ENCODE peak calls at places on chromosomes 11 and 22, in ten cellular contexts. G is AG09319; T is IMR-90; Q is HFFc6; P is AG04450; X is MCF 10A; K is CD8-positive, alpha-beta T cell; I is epithelial cell of esophagus; B is PC-9; E is endothelial cell. J is an unnamed sample.

GRCh38 chr11:116823031-116823843 is at the start of gene APOA4:
- DNase-seq in E (no peak), X (no peak), T (no peak), I (no peak), Q (no peak), G (no peak), B (no peak), K (no peak), P (no peak), J (no peak)

GRCh38 chr11:84981296-84981695 is 645.8 kb downstream of the DLG2 start:
- DNase-seq in X (peak; percentile 3), I (no peak), K (no peak), B (no peak), T (no peak), Q (no peak), G (no peak), P (no peak), E (no peak), J (no peak)

GRCh38 chr11:112605093-112605666 is 344.5 kb upstream of the PLET1 start:
- DNase-seq in Q (peak; percentile 3), B (no peak), G (no peak), K (no peak), X (no peak), E (no peak), I (no peak), T (peak; percentile 12), P (no peak), J (no peak)

GRCh38 chr11:78292109-78292803 is 103.5 kb downstream of the USP35 start:
- DNase-seq in B (no peak), Q (no peak), E (no peak), P (no peak), G (no peak), X (peak; percentile 8), K (no peak), T (no peak), I (no peak), J (no peak)

GRCh38 chr22:50715250-50715649 is 22.8 kb upstream of the ACR start:
- DNase-seq in T (no peak), K (no peak), Q (no peak), I (no peak), B (no peak), E (no peak), X (no peak), G (no peak), P (no peak), J (peak; percentile 74)

GRCh38 chr11:38646382-38646781 is 2048.3 kb upstream of the RAG2 start:
- DNase-seq in B (no peak), T (no peak), K (peak; percentile 0), X (no peak), E (no peak), G (no peak), Q (no peak), P (no peak), I (no peak), J (no peak)

GRCh38 chr11:65111537-65112225 is at the start of gene TM7SF2:
- DNase-seq in X (peak; percentile 96), B (peak; percentile 97), P (peak; percentile 70), K (peak; percentile 96), I (peak; percentile 98), Q (peak; percentile 78), E (peak; percentile 91), G (peak; percentile 72), T (peak; percentile 86), J (peak; percentile 95)

GRCh38 chr22:30390974-30391691 is 3.9 kb upstream of the RNF215 start:
- DNase-seq in T (peak; percentile 70), B (peak; percentile 74), E (peak; percentile 51), P (peak; percentile 41), X (peak; percentile 85), I (peak; percentile 82), Q (peak; percentile 61), K (peak; percentile 84), G (no peak), J (no peak)

GRCh38 chr11:112289588-112290461 is 29.2 kb upstream of the PLET1 start:
- DNase-seq in K (peak; percentile 82), G (peak; percentile 34), X (peak; percentile 59), Q (peak; percentile 41), T (peak; percentile 35), B (peak; percentile 80), E (peak; percentile 84), I (peak; percentile 74), P (no peak), J (peak; percentile 95)

GRCh38 chr22:50507991-50508884 is at the start of gene NCAPH2:
- DNase-seq in P (peak; percentile 90), G (peak; percentile 92), K (peak; percentile 96), E (peak; percentile 96), Q (peak; percentile 91), T (peak; percentile 95), B (peak; percentile 94), X (peak; percentile 96), I (peak; percentile 98), J (peak; percentile 98)

GRCh38 chr11:63622318-63622717 is 8.1 kb upstream of the PLAAT3 start:
- DNase-seq in B (peak; percentile 67), K (no peak), Q (no peak), G (no peak), T (no peak), E (no peak), I (peak; percentile 59), P (no peak), X (peak; percentile 26), J (no peak)

GRCh38 chr22:42905217-42905616 is 48.1 kb upstream of the ARFGAP3 start:
- DNase-seq in I (no peak), E (no peak), P (no peak), K (no peak), B (no peak), X (no peak), Q (no peak), T (no peak), G (no peak), J (no peak)

GRCh38 chr22:29032014-29032475 is 29.6 kb downstream of the C22orf31 start:
- DNase-seq in T (no peak), I (no peak), X (peak; percentile 11), B (no peak), Q (no peak), E (no peak), K (no peak), G (no peak), P (no peak), J (no peak)
- TF ChIP-seq CTCF in T (no peak), I (no peak), X (no peak), B (no peak), Q (peak; percentile 22), E (no peak), K (no peak), G (no peak), P (no peak), J (peak; percentile 26)

GRCh38 chr11:76699461-76700091 is 29.0 kb upstream of the LRRC32 start:
- DNase-seq in K (no peak), B (no peak), Q (no peak), E (no peak), X (no peak), G (no peak), I (no peak), T (peak; percentile 48), P (no peak), J (no peak)

GRCh38 chr11:76700177-76701100 is 29.9 kb upstream of the LRRC32 start:
- DNase-seq in T (peak; percentile 97), K (no peak), B (peak; percentile 38), Q (peak; percentile 91), G (peak; percentile 68), X (peak; percentile 76), I (peak; percentile 72), E (no peak), P (peak; percentile 89), J (no peak)

GRCh38 chr11:76696756-76697155 is 26.2 kb upstream of the LRRC32 start:
- DNase-seq in K (no peak), E (no peak), G (no peak), B (no peak), Q (no peak), P (no peak), T (no peak), I (no peak), X (no peak), J (no peak)

GRCh38 chr11:76695767-76696166 is 25.2 kb upstream of the LRRC32 start:
- DNase-seq in I (no peak), K (no peak), P (no peak), X (no peak), E (no peak), G (no peak), B (no peak), T (no peak), Q (no peak), J (no peak)

DNA sequence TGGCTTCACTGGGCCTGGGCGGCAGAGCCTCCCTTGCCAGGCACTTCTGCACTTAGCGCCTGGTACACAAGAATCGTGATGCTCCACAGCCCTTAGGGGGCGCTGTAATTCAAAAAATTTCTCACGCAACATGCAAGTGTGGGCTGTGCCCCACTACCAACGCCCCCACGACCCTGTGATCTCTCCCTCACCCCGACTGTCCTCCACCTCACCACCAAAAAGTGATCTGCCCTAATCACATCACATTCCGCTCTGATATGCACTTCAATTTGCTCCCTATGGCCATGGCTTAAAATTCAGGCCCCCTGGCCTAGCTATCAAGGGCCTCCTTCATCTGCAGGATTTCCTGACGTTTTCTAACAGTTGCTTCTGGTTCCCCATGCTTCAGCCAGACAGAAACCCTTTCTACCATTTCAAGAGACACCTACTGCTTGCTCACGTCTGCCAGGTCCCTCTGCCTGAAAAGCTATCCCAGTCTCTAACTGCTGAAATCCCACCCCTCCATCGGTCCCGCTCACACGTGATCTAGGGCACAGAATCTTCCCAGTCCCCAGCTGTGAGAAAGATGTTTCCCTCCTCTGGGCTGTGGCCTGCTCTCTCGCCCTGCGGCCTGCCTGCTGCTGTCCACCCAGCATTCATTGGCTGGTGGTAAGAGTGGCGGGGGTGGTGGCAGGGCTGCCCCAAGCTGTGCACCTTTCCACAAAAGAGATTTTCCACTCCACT is 27.9 kb upstream of the LRRC32 start:
- DNase-seq in P (no peak), X (no peak), T (no peak), E (peak; percentile 35), G (no peak), I (peak; percentile 27), K (no peak), B (no peak), Q (no peak), J (no peak)
- TF ChIP-seq CTCF in P (no peak), X (peak; percentile 27), T (peak; percentile 18), E (peak; percentile 70), G (no peak), I (peak; percentile 7), K (no peak), B (peak; percentile 59), Q (peak; percentile 75), J (peak; percentile 62)

DNA sequence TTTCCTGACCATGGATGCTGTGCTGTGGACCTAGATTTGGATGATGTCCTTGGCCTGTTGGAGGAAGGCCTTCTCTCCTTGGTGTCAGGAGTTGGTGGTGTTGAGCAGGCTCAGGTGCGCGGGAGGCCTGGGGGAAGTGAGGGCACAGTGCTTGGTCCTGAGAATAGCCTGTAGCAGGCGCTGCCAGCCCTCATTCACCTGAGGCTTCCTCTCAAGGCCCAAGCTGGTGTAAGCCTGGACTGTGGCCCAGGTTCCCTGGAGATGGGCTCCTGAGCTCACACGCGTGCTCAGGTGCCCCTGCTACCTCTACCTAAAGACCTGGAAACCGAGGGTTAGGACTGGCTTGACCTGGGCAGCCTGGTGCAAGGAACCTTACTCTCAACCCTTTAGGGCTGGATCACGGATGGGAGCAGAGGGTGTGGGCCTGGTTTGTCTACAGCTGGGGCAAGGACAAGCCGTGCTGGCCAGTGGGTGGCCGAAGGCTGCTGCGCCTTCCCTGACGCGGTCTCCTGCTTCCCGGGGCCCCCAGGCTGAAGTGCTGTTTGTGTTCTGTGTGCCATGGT is 7.8 kb upstream of the GRAMD4 start:
- DNase-seq in K (no peak), Q (no peak), I (no peak), B (no peak), E (no peak), G (no peak), X (no peak), T (no peak), P (no peak), J (no peak)
- TF ChIP-seq CTCF in K (no peak), Q (no peak), I (no peak), B (no peak), E (no peak), G (no peak), X (no peak), T (no peak), P (no peak), J (no peak)

GRCh38 chr22:33923660-33924246 is 3.5 kb upstream of the LARGE1 start:
- DNase-seq in Q (peak; percentile 46), B (peak; percentile 44), T (peak; percentile 74), I (peak; percentile 55), P (peak; percentile 23), E (peak; percentile 70), G (no peak), K (no peak), X (peak; percentile 70), J (no peak)
- TF ChIP-seq CTCF in Q (peak; percentile 91), B (peak; percentile 85), T (peak; percentile 74), I (peak; percentile 65), P (peak; percentile 86), E (peak; percentile 87), G (peak; percentile 80), K (no peak), X (peak; percentile 77), J (peak; percentile 92)

J was measured in chondrocyte.